ENCODE peak calls at places on chromosome 3, in four cellular contexts. One of them, this sample, is unnamed.

GRCh38 chr3:11335056-11335608 is 62.9 kb downstream of the ATG7 start:
- DNase-seq in heart left ventricle: no peak
- DNase-seq in stomach: no peak
- DNase-seq in fibroblast of mammary gland: peak; percentile 86
- DNase-seq in this sample: no peak

GRCh38 chr3:73086071-73086494 is 24.6 kb downstream of the EBLN2 start:
- DNase-seq in stomach: peak; percentile 48
- DNase-seq in fibroblast of mammary gland: peak; percentile 47
- DNase-seq in heart left ventricle: peak; percentile 39
- DNase-seq in this sample: peak; percentile 53

GRCh38 chr3:66336358-66336766 is 115.6 kb downstream of the SLC25A26 start:
- DNase-seq in heart left ventricle: no peak
- DNase-seq in stomach: no peak
- DNase-seq in fibroblast of mammary gland: peak; percentile 43
- DNase-seq in this sample: no peak

GRCh38 chr3:86051058-86051457 is 939.9 kb downstream of the VGLL3 start:
- DNase-seq in heart left ventricle: no peak
- DNase-seq in stomach: no peak
- DNase-seq in fibroblast of mammary gland: no peak
- DNase-seq in this sample: no peak

GRCh38 chr3:152365766-152366593 is 97.3 kb downstream of the MBNL1 start:
- DNase-seq in fibroblast of mammary gland: peak; percentile 73
- DNase-seq in stomach: no peak
- DNase-seq in heart left ventricle: no peak
- DNase-seq in this sample: no peak

GRCh38 chr3:101249512-101249911 is 70.9 kb downstream of the IMPG2 start:
- DNase-seq in stomach: no peak
- DNase-seq in fibroblast of mammary gland: no peak
- DNase-seq in heart left ventricle: no peak
- DNase-seq in this sample: no peak

GRCh38 chr3:177197934-177198484 is 727 bp upstream of the TBL1XR1 start:
- DNase-seq in heart left ventricle: no peak
- DNase-seq in fibroblast of mammary gland: no peak
- DNase-seq in stomach: no peak
- DNase-seq in this sample: no peak

GRCh38 chr3:8640223-8640622 is 4.4 kb downstream of the SSUH2 start:
- DNase-seq in fibroblast of mammary gland: no peak
- DNase-seq in heart left ventricle: no peak
- DNase-seq in stomach: no peak
- DNase-seq in this sample: no peak

GRCh38 chr3:131393868-131394267 is 12.3 kb downstream of the NUDT16 start:
- DNase-seq in heart left ventricle: no peak
- DNase-seq in stomach: no peak
- DNase-seq in fibroblast of mammary gland: no peak
- DNase-seq in this sample: no peak

GRCh38 chr3:129365779-129366178 is 62.7 kb downstream of the EFCAB12 start:
- DNase-seq in fibroblast of mammary gland: no peak
- DNase-seq in stomach: no peak
- DNase-seq in heart left ventricle: no peak
- DNase-seq in this sample: no peak

GRCh38 chr3:51002495-51002894 is 327.8 kb downstream of the DOCK3 start:
- DNase-seq in heart left ventricle: no peak
- DNase-seq in fibroblast of mammary gland: no peak
- DNase-seq in stomach: no peak
- DNase-seq in this sample: no peak

DNA sequence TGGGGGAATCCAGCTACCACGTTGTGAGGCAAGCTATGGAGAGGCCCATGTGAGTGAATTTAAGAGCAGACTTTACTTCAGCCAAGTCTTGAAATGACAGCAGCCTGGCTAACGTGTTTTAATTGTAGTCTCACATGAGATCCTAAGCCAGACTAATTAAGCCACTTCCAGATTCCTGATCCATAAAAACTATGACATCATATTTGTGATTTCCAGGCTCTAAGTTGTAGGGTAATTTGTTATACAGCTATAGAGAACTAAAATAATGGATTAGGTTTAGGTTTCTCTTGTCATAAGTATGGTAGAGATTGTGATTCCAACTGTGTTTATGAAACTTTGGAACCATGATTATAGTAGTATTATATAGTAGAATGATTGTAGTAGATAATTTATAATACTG is 329.5 kb downstream of the DOCK3 start:
- DNase-seq in fibroblast of mammary gland: no peak
- DNase-seq in heart left ventricle: no peak
- DNase-seq in stomach: no peak
- DNase-seq in this sample: no peak
- H3K4me3 ChIP-seq in fibroblast of mammary gland: no peak overlapping the region
- H3K4me3 ChIP-seq in heart left ventricle: no peak overlapping the region
- H3K4me3 ChIP-seq in stomach: no peak overlapping the region
- H3K4me3 ChIP-seq in this sample: no peak overlapping the region

GRCh38 chr3:104594491-104594890 is 772.2 kb upstream of the ALCAM start:
- DNase-seq in stomach: no peak
- DNase-seq in fibroblast of mammary gland: no peak
- DNase-seq in heart left ventricle: no peak
- DNase-seq in this sample: no peak

GRCh38 chr3:104596054-104596453 is 770.7 kb upstream of the ALCAM start:
- DNase-seq in heart left ventricle: no peak
- DNase-seq in fibroblast of mammary gland: no peak
- DNase-seq in stomach: no peak
- DNase-seq in this sample: no peak

GRCh38 chr3:104598848-104599501 is 767.7 kb upstream of the ALCAM start:
- DNase-seq in heart left ventricle: no peak
- DNase-seq in fibroblast of mammary gland: no peak
- DNase-seq in stomach: peak; percentile 69
- DNase-seq in this sample: no peak

GRCh38 chr3:104596551-104596950 is 770.2 kb upstream of the ALCAM start:
- DNase-seq in fibroblast of mammary gland: peak; percentile 58
- DNase-seq in stomach: no peak
- DNase-seq in heart left ventricle: no peak
- DNase-seq in this sample: no peak
- TF ChIP-seq CTCF in fibroblast of mammary gland: peak; percentile 48
- TF ChIP-seq CTCF in stomach: peak; percentile 51
- TF ChIP-seq CTCF in heart left ventricle: no peak
- TF ChIP-seq CTCF in this sample: peak; percentile 19

GRCh38 chr3:59404064-59404463 is 354.2 kb upstream of the CFAP20DC start:
- DNase-seq in stomach: no peak
- DNase-seq in heart left ventricle: no peak
- DNase-seq in fibroblast of mammary gland: no peak
- DNase-seq in this sample: no peak
- H3K4me3 ChIP-seq in stomach: no peak overlapping the region
- H3K4me3 ChIP-seq in heart left ventricle: no peak overlapping the region
- H3K4me3 ChIP-seq in fibroblast of mammary gland: no peak overlapping the region
- H3K4me3 ChIP-seq in this sample: no peak overlapping the region

DNA sequence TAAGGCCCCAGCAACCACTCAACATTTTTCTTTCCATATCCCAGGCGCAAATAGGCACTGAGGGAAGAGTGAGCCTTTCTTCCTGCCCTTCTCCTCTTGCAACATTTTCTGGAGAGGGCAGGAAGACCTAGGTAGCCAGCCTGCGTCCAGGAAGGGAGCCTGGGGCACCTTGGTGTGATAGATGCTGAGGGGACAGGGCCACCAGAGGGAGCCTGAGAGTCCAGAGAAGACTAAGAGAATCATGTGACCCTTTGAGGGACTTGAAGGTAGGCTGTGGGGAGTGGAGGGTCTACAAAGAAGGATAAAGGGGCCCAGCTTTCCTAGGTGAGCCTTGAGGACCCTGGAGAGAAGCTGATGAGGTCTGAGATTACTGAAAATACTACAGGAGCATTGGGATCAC is 346.6 kb downstream of the CNTN6 start:
- DNase-seq in stomach: peak; percentile 27
- DNase-seq in fibroblast of mammary gland: no peak
- DNase-seq in heart left ventricle: no peak
- DNase-seq in this sample: peak; percentile 3
- TF ChIP-seq CTCF in stomach: no peak
- TF ChIP-seq CTCF in fibroblast of mammary gland: no peak
- TF ChIP-seq CTCF in heart left ventricle: no peak
- TF ChIP-seq CTCF in this sample: no peak

This sample was measured in thyroid gland.